ENCODE peak calls at places on chromosomes 12 and 14, in five cellular contexts. H is aorta; S is naive thymus-derived CD4-positive, alpha-beta T cell; X is breast epithelium; N is spleen. L is an unnamed sample.
A peak's percentile ranks its signal among the peaks of the same experiment; 100 is the strongest.

GRCh38 chr12:9813821-9814798 is 13.2 kb upstream of the KLRF1 start:
- DNase-seq in H (peak; percentile 90), S (peak; percentile 94), X (peak; percentile 32), N (peak; percentile 98), L (peak; percentile 70)

GRCh38 chr12:54126696-54127537 is 61.9 kb downstream of the SMUG1 start:
- DNase-seq in H (peak; percentile 93), S (no peak), X (peak; percentile 74), N (peak; percentile 79), L (peak; percentile 66)

GRCh38 chr12:110352401-110352800 is 51.1 kb downstream of the ANAPC7 start:
- DNase-seq in H (no peak), S (no peak), X (no peak), N (no peak), L (no peak)

GRCh38 chr12:111764120-111764821 is 2.5 kb upstream of the ALDH2 start:
- DNase-seq in H (no peak), S (no peak), X (no peak), N (no peak), L (no peak)

GRCh38 chr14:101584049-101584859 is 23.0 kb downstream of the DIO3 start:
- DNase-seq in H (no peak), S (no peak), X (no peak), N (peak; percentile 67), L (no peak)

GRCh38 chr12:104064842-104065441 is 611 bp downstream of the HCFC2 start:
- DNase-seq in H (no peak), S (no peak), X (no peak), N (peak; percentile 78), L (no peak)

GRCh38 chr14:97993508-97994019 is 1196.4 kb downstream of the VRK1 start:
- DNase-seq in H (no peak), S (no peak), X (no peak), N (no peak), L (no peak)

GRCh38 chr12:6960291-6961277 is 9.4 kb downstream of the PTPN6 start:
- DNase-seq in H (no peak), S (peak; percentile 39), X (no peak), N (peak; percentile 85), L (no peak)

GRCh38 chr12:91978143-91978542 is 167.5 kb downstream of the BTG1 start:
- DNase-seq in H (no peak), S (peak; percentile 90), X (no peak), N (no peak), L (no peak)

GRCh38 chr14:93160353-93160801 is 24.3 kb downstream of the MOAP1 start:
- DNase-seq in H (no peak), S (no peak), X (no peak), N (no peak), L (no peak)

GRCh38 chr12:99960312-99960711 is 24.4 kb downstream of the ANKS1B start:
- DNase-seq in H (no peak), S (no peak), X (no peak), N (no peak), L (no peak)

GRCh38 chr14:35159742-35160409 is 37.5 kb downstream of the PRORP start:
- DNase-seq in H (no peak), S (no peak), X (no peak), N (no peak), L (no peak)

GRCh38 chr12:3551976-3552725 is 61.1 kb downstream of the PRMT8 start:
- DNase-seq in H (no peak), S (no peak), X (no peak), N (no peak), L (peak; percentile 22)

GRCh38 chr14:56342419-56342901 is 224.2 kb downstream of the PELI2 start:
- DNase-seq in H (no peak), S (no peak), X (no peak), N (no peak), L (no peak)

GRCh38 chr12:116717466-116718457 is 20.1 kb downstream of the SPRING1 start:
- DNase-seq in H (peak; percentile 83), S (no peak), X (no peak), N (no peak), L (no peak)

GRCh38 chr12:8780389-8780788 is 42.0 kb upstream of the A2ML1 start:
- DNase-seq in H (no peak), S (no peak), X (no peak), N (no peak), L (no peak)

GRCh38 chr12:644818-645552 is 18.3 kb downstream of the NINJ2 start:
- DNase-seq in H (no peak), S (no peak), X (no peak), N (no peak), L (no peak)

GRCh38 chr14:106842687-106843086 is 1316.3 kb downstream of the TMEM121 start:
- DNase-seq in H (no peak), S (no peak), X (no peak), N (no peak), L (no peak)

GRCh38 chr12:91001306-91001705 is 3.5 kb downstream of the EPYC start:
- DNase-seq in H (no peak), S (no peak), X (no peak), N (no peak), L (no peak)

GRCh38 chr12:12088761-12089160 is 18.0 kb downstream of the BCL2L14 start:
- DNase-seq in H (no peak), S (no peak), X (no peak), N (no peak), L (no peak)

GRCh38 chr12:90896164-90896563 is 58.8 kb downstream of the CCER1 start:
- DNase-seq in H (no peak), S (no peak), X (no peak), N (no peak), L (no peak)

GRCh38 chr14:21233457-21234076 is 35.7 kb downstream of the HNRNPC start:
- DNase-seq in H (peak; percentile 34), S (no peak), X (no peak), N (no peak), L (no peak)
- H3K4me1 ChIP-seq in H (no peaks in the 10 kb centered on the region), S (peaks cover 94% of the 10 kb centered on the region), X (peaks cover 4% of the 10 kb centered on the region), N (peaks cover 92% of the 10 kb centered on the region), L (no peaks in the 10 kb centered on the region)

GRCh38 chr12:45305904-45306303 is 90.0 kb downstream of the ANO6 start:
- DNase-seq in H (no peak), S (no peak), X (peak; percentile 29), N (no peak), L (no peak)
- H3K4me1 ChIP-seq in H (peaks cover 17% of the 10 kb centered on the region), S (no peaks in the 10 kb centered on the region), X (no peaks in the 10 kb centered on the region), N (no peaks in the 10 kb centered on the region), L (no peaks in the 10 kb centered on the region)

GRCh38 chr12:108613548-108613947 is 15.7 kb upstream of the TMEM119 start:
- DNase-seq in H (no peak), S (no peak), X (no peak), N (no peak), L (no peak)
- H3K4me1 ChIP-seq in H (no peaks in the 10 kb centered on the region), S (peaks cover 26% of the 10 kb centered on the region), X (no peaks in the 10 kb centered on the region), N (peaks cover 42% of the 10 kb centered on the region), L (peaks cover 12% of the 10 kb centered on the region)

GRCh38 chr12:27545666-27546065 is 21.7 kb downstream of the PPFIBP1 start:
- DNase-seq in H (no peak), S (no peak), X (no peak), N (no peak), L (no peak)

GRCh38 chr12:27539191-27539631 is 15.2 kb downstream of the PPFIBP1 start:
- DNase-seq in H (no peak), S (no peak), X (no peak), N (no peak), L (no peak)

GRCh38 chr12:27537855-27538675 is 14.1 kb downstream of the PPFIBP1 start:
- DNase-seq in H (no peak), S (no peak), X (no peak), N (no peak), L (no peak)

GRCh38 chr12:27541031-27541719 is 17.2 kb downstream of the PPFIBP1 start:
- DNase-seq in H (no peak), S (no peak), X (no peak), N (no peak), L (no peak)

DNA sequence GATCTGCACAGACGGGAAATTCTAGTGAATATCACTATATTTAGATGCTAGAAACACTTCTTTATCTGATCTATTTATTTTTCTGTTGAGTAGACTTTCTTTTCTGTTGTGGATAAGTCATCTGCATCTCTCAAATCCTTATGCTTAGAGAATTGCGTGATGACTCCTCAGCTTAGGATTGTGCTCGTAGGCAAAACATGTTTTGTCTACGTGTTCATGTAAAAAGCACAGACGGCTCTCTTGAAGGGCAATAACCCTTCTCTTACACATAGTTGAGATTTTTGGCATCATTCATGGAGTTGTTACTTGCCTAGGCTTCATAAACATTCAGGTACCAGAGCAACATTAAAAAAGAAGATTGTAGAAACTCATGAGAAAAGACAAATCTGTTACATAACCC is 18.6 kb downstream of the PPFIBP1 start:
- DNase-seq in H (no peak), S (no peak), X (no peak), N (no peak), L (no peak)
- H3K4me1 ChIP-seq in H (peaks cover 9% of the 10 kb centered on the region), S (no peaks in the 10 kb centered on the region), X (no peaks in the 10 kb centered on the region), N (peaks cover 14% of the 10 kb centered on the region), L (no peaks in the 10 kb centered on the region)

GRCh38 chr12:14768823-14769405 is 34.4 kb downstream of the WBP11 start:
- DNase-seq in H (no peak), S (no peak), X (no peak), N (peak; percentile 76), L (no peak)

GRCh38 chr12:14771651-14772137 is 31.6 kb downstream of the WBP11 start:
- DNase-seq in H (no peak), S (peak; percentile 77), X (no peak), N (no peak), L (no peak)

GRCh38 chr12:14770495-14771313 is 32.6 kb downstream of the WBP11 start:
- DNase-seq in H (peak; percentile 94), S (peak; percentile 96), X (peak; percentile 97), N (peak; percentile 95), L (peak; percentile 80)

GRCh38 chr12:14769462-14769836 is 33.8 kb downstream of the WBP11 start:
- DNase-seq in H (no peak), S (no peak), X (peak; percentile 30), N (peak; percentile 87), L (peak; percentile 83)

DNA sequence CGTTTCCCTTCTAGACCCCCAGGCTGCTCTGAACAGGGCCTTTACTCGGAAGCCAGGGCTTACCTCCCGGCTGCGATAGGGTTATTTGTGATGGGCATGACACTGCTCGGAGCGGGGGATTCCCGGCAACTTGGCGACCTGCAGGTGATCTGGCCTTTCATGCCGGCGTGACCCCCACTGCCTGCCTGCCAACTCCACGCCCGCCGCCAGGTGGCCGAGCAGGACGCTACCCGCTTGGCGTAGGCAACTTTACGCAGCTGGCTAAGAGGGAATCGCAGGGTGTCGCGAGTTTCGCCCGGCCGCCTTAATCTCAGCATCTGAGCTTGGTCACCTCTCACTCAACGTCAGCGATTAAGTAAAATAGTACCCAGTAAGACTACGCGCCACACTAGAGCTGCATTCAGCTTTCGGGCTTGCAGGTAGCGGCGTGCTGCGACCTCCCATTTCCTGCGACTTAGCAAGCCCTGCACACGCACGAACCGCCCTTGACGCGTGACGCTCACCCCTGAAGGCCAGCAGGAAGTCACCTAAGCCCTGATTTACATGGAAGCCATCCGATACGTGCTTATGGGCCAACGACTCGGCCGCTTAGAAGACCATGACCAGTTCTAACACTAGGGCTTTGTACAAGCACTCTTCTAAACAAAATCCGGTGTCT is 33.3 kb downstream of the WBP11 start:
- DNase-seq in H (peak; percentile 94), S (peak; percentile 89), X (peak; percentile 75), N (peak; percentile 96), L (peak; percentile 91)
- H3K4me1 ChIP-seq in H (no peaks in the 10 kb centered on the region), S (peaks cover 11% of the 10 kb centered on the region), X (no peaks in the 10 kb centered on the region), N (peaks cover 44% of the 10 kb centered on the region), L (no peaks in the 10 kb centered on the region)

L was measured in H1.